ENCODE peak calls at places on chromosomes 5 and 9, in nine cellular contexts. One of them, this sample, is unnamed.

GRCh38 chr5:72658767-72659540 is 151.7 kb upstream of the ZNF366 start:
- DNase-seq in astrocyte of the spinal cord: no peak
- DNase-seq in dorsolateral prefrontal cortex: no peak
- DNase-seq in HepG2: no peak
- DNase-seq in endothelial cell of umbilical vein: no peak
- DNase-seq in fibroblast of lung: no peak
- DNase-seq in right atrium auricular region: no peak
- DNase-seq in upper lobe of right lung: no peak
- DNase-seq in cardiac muscle cell: no peak
- DNase-seq in this sample: peak

GRCh38 chr9:25917593-25918426 is 239.6 kb upstream of the TUSC1 start:
- DNase-seq in fibroblast of lung: no peak
- DNase-seq in cardiac muscle cell: no peak
- DNase-seq in right atrium auricular region: no peak
- DNase-seq in HepG2: no peak
- DNase-seq in endothelial cell of umbilical vein: no peak
- DNase-seq in dorsolateral prefrontal cortex: no peak
- DNase-seq in upper lobe of right lung: no peak
- DNase-seq in astrocyte of the spinal cord: no peak
- DNase-seq in this sample: no peak

GRCh38 chr5:72550595-72550994 is 43.4 kb upstream of the ZNF366 start:
- DNase-seq in right atrium auricular region: no peak
- DNase-seq in upper lobe of right lung: no peak
- DNase-seq in astrocyte of the spinal cord: no peak
- DNase-seq in dorsolateral prefrontal cortex: no peak
- DNase-seq in fibroblast of lung: no peak
- DNase-seq in endothelial cell of umbilical vein: no peak
- DNase-seq in HepG2: no peak
- DNase-seq in cardiac muscle cell: no peak
- DNase-seq in this sample: no peak

GRCh38 chr5:154403234-154403633 is 42.6 kb upstream of the SAP30L start:
- DNase-seq in endothelial cell of umbilical vein: no peak
- DNase-seq in astrocyte of the spinal cord: no peak
- DNase-seq in right atrium auricular region: no peak
- DNase-seq in fibroblast of lung: no peak
- DNase-seq in dorsolateral prefrontal cortex: no peak
- DNase-seq in HepG2: no peak
- DNase-seq in cardiac muscle cell: no peak
- DNase-seq in upper lobe of right lung: no peak
- DNase-seq in this sample: no peak

GRCh38 chr5:74374656-74375055 is 265.9 kb downstream of the ENC1 start:
- DNase-seq in astrocyte of the spinal cord: no peak
- DNase-seq in right atrium auricular region: no peak
- DNase-seq in cardiac muscle cell: no peak
- DNase-seq in HepG2: no peak
- DNase-seq in fibroblast of lung: no peak
- DNase-seq in endothelial cell of umbilical vein: no peak
- DNase-seq in dorsolateral prefrontal cortex: no peak
- DNase-seq in upper lobe of right lung: no peak
- DNase-seq in this sample: no peak

GRCh38 chr9:82168585-82168984 is 180.0 kb downstream of the SPATA31D1 start:
- DNase-seq in upper lobe of right lung: no peak
- DNase-seq in fibroblast of lung: peak
- DNase-seq in astrocyte of the spinal cord: peak
- DNase-seq in cardiac muscle cell: no peak
- DNase-seq in endothelial cell of umbilical vein: no peak
- DNase-seq in dorsolateral prefrontal cortex: no peak
- DNase-seq in right atrium auricular region: no peak
- DNase-seq in HepG2: no peak
- DNase-seq in this sample: peak

GRCh38 chr9:5629312-5630037 is 568 bp downstream of the RIC1 start:
- DNase-seq in dorsolateral prefrontal cortex: no peak
- DNase-seq in upper lobe of right lung: peak
- DNase-seq in fibroblast of lung: peak
- DNase-seq in HepG2: no peak
- DNase-seq in endothelial cell of umbilical vein: peak
- DNase-seq in astrocyte of the spinal cord: peak
- DNase-seq in right atrium auricular region: no peak
- DNase-seq in cardiac muscle cell: peak
- DNase-seq in this sample: peak

GRCh38 chr9:93308676-93309075 is 124.7 kb downstream of the WNK2 start:
- DNase-seq in cardiac muscle cell: no peak
- DNase-seq in endothelial cell of umbilical vein: no peak
- DNase-seq in dorsolateral prefrontal cortex: peak
- DNase-seq in fibroblast of lung: no peak
- DNase-seq in astrocyte of the spinal cord: no peak
- DNase-seq in HepG2: no peak
- DNase-seq in upper lobe of right lung: peak
- DNase-seq in right atrium auricular region: peak
- DNase-seq in this sample: no peak

GRCh38 chr5:126836778-126837177 is 59.8 kb downstream of the LMNB1 start:
- DNase-seq in upper lobe of right lung: no peak
- DNase-seq in endothelial cell of umbilical vein: no peak
- DNase-seq in cardiac muscle cell: no peak
- DNase-seq in fibroblast of lung: no peak
- DNase-seq in astrocyte of the spinal cord: no peak
- DNase-seq in dorsolateral prefrontal cortex: no peak
- DNase-seq in HepG2: no peak
- DNase-seq in right atrium auricular region: no peak
- DNase-seq in this sample: no peak

GRCh38 chr5:126837242-126837641 is 60.3 kb downstream of the LMNB1 start:
- DNase-seq in HepG2: no peak
- DNase-seq in endothelial cell of umbilical vein: no peak
- DNase-seq in dorsolateral prefrontal cortex: no peak
- DNase-seq in right atrium auricular region: no peak
- DNase-seq in astrocyte of the spinal cord: no peak
- DNase-seq in fibroblast of lung: no peak
- DNase-seq in upper lobe of right lung: no peak
- DNase-seq in cardiac muscle cell: no peak
- DNase-seq in this sample: no peak

DNA sequence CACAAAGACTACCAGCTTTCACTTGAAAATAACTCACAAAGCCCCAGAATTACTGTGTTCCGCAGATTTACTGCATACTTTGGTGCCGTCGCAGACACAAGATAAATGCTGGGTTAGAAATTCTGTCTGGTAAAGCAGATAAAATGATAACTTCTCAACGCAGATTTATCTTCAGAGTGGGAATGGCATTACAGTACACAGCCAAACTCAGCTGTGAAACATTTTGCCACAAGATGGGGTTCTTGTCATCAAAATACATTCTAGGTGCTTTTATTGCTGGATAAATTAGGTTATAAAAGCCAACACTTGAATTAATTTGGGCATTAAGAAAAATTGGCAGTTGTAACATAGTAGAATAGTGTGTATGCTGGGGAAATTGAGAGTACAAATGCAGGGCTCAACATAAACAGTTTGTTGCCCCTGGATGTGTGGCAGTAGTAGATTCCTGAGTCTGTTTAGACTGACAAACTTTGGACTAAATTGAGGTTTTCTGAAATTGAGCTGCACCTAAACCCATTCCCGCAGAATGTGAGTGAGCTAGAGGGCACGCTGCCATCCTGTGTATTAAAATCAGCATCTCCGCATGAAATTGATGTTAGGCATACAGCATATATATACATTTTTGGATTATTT is 61.1 kb downstream of the LMNB1 start:
- DNase-seq in right atrium auricular region: no peak
- DNase-seq in HepG2: no peak
- DNase-seq in endothelial cell of umbilical vein: peak
- DNase-seq in cardiac muscle cell: no peak
- DNase-seq in dorsolateral prefrontal cortex: no peak
- DNase-seq in astrocyte of the spinal cord: peak
- DNase-seq in upper lobe of right lung: no peak
- DNase-seq in fibroblast of lung: peak
- DNase-seq in this sample: peak
- TF ChIP-seq CTCF in right atrium auricular region: peak
- TF ChIP-seq CTCF in HepG2: peak
- TF ChIP-seq CTCF in endothelial cell of umbilical vein: peak
- TF ChIP-seq CTCF in cardiac muscle cell: peak
- TF ChIP-seq CTCF in dorsolateral prefrontal cortex: peak
- TF ChIP-seq CTCF in astrocyte of the spinal cord: peak
- TF ChIP-seq CTCF in upper lobe of right lung: peak
- TF ChIP-seq CTCF in fibroblast of lung: peak
- TF ChIP-seq CTCF in this sample: peak

DNA sequence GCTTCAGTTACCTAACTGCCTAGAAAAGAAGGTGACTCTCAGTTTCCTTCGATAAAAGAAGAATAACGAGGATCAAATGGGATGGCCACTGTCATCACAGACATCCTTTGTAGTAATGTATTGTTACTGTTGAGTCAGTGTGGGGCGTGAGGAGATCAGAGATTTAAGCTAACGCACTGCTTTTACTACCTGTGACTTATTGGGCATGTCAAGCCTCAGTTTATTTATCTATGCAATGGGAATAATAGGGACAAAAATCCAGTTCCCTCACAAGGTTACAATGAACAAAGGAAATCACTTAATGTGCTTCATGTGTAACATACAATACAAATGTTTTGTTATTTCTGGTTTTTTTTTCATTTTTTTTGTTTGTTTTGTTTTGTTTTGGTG is 255 bp upstream of the TRPM6 start:
- DNase-seq in HepG2: no peak
- DNase-seq in right atrium auricular region: no peak
- DNase-seq in astrocyte of the spinal cord: no peak
- DNase-seq in endothelial cell of umbilical vein: no peak
- DNase-seq in dorsolateral prefrontal cortex: no peak
- DNase-seq in cardiac muscle cell: no peak
- DNase-seq in fibroblast of lung: no peak
- DNase-seq in upper lobe of right lung: no peak
- DNase-seq in this sample: no peak
- H3K4me3 ChIP-seq in HepG2: peak
- H3K4me3 ChIP-seq in right atrium auricular region: no peak
- H3K4me3 ChIP-seq in astrocyte of the spinal cord: peak
- H3K4me3 ChIP-seq in endothelial cell of umbilical vein: no peak
- H3K4me3 ChIP-seq in dorsolateral prefrontal cortex: peak
- H3K4me3 ChIP-seq in cardiac muscle cell: peak
- H3K4me3 ChIP-seq in fibroblast of lung: peak
- H3K4me3 ChIP-seq in upper lobe of right lung: no peak
- H3K4me3 ChIP-seq in this sample: no peak

GRCh38 chr9:12775373-12775962 is 648 bp downstream of the LURAP1L start:
- DNase-seq in dorsolateral prefrontal cortex: peak
- DNase-seq in astrocyte of the spinal cord: peak
- DNase-seq in right atrium auricular region: no peak
- DNase-seq in upper lobe of right lung: peak
- DNase-seq in fibroblast of lung: no peak
- DNase-seq in endothelial cell of umbilical vein: no peak
- DNase-seq in HepG2: no peak
- DNase-seq in cardiac muscle cell: peak
- DNase-seq in this sample: no peak

GRCh38 chr9:12777149-12778010 is 2.6 kb downstream of the LURAP1L start:
- DNase-seq in right atrium auricular region: no peak
- DNase-seq in upper lobe of right lung: no peak
- DNase-seq in cardiac muscle cell: no peak
- DNase-seq in fibroblast of lung: no peak
- DNase-seq in HepG2: no peak
- DNase-seq in dorsolateral prefrontal cortex: no peak
- DNase-seq in astrocyte of the spinal cord: no peak
- DNase-seq in endothelial cell of umbilical vein: no peak
- DNase-seq in this sample: no peak

GRCh38 chr9:12776775-12777055 is 1.9 kb downstream of the LURAP1L start:
- DNase-seq in upper lobe of right lung: no peak
- DNase-seq in HepG2: no peak
- DNase-seq in dorsolateral prefrontal cortex: no peak
- DNase-seq in cardiac muscle cell: no peak
- DNase-seq in fibroblast of lung: peak
- DNase-seq in right atrium auricular region: no peak
- DNase-seq in astrocyte of the spinal cord: no peak
- DNase-seq in endothelial cell of umbilical vein: no peak
- DNase-seq in this sample: peak

GRCh38 chr9:12774861-12775367 is at the start of gene LURAP1L:
- DNase-seq in upper lobe of right lung: no peak
- DNase-seq in right atrium auricular region: peak
- DNase-seq in endothelial cell of umbilical vein: peak
- DNase-seq in fibroblast of lung: peak
- DNase-seq in astrocyte of the spinal cord: peak
- DNase-seq in cardiac muscle cell: peak
- DNase-seq in dorsolateral prefrontal cortex: no peak
- DNase-seq in HepG2: peak
- DNase-seq in this sample: peak

DNA sequence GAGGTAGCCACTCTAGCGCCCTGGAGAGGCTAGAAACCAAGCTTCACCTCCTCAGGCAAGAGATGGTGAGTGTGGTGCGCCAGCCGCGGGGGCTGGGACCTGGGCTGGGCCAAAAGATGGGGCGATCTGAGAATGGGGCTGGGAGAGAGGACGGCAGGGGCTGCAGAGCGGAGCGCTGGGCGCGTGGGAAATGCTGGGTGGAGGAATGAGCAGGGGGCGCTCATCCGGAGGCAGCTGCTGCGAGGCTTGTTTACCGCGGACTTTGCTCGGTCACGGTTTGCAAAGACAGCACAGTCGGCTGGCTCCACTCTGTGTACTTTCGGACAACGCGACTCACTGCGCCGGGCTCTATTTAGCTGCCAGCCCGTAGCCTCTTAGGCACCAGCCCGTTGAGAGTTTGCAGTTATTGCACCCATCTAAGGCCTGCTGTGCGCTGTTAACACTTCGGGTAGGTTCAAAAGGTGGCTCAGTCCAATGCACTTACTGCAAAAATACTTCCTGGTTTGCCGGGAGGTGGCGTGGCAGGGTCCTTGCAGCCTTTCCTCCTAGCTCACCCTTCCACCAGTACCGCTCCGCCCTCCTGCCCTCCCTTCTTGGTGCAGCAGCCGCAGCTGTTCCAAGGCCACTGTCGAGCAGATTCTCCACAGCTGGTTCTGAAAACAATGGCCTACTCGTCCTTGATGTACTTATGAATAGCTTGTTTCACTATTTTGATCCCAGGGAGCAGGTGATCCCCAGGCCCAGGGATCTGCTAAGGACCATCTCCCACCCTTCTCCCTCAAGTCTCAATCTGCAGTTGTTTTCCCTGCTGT is 1.3 kb downstream of the LURAP1L start:
- DNase-seq in astrocyte of the spinal cord: peak
- DNase-seq in dorsolateral prefrontal cortex: peak
- DNase-seq in cardiac muscle cell: peak
- DNase-seq in fibroblast of lung: peak
- DNase-seq in endothelial cell of umbilical vein: peak
- DNase-seq in upper lobe of right lung: peak
- DNase-seq in right atrium auricular region: peak
- DNase-seq in HepG2: peak
- DNase-seq in this sample: peak
- TF ChIP-seq CTCF in astrocyte of the spinal cord: peak
- TF ChIP-seq CTCF in dorsolateral prefrontal cortex: peak
- TF ChIP-seq CTCF in cardiac muscle cell: peak
- TF ChIP-seq CTCF in fibroblast of lung: peak
- TF ChIP-seq CTCF in endothelial cell of umbilical vein: peak
- TF ChIP-seq CTCF in upper lobe of right lung: peak
- TF ChIP-seq CTCF in right atrium auricular region: no peak
- TF ChIP-seq CTCF in HepG2: peak
- TF ChIP-seq CTCF in this sample: peak

GRCh38 chr9:121651014-121651294 is 480 bp upstream of the DAB2IP start:
- DNase-seq in dorsolateral prefrontal cortex: no peak
- DNase-seq in fibroblast of lung: no peak
- DNase-seq in astrocyte of the spinal cord: no peak
- DNase-seq in HepG2: no peak
- DNase-seq in right atrium auricular region: no peak
- DNase-seq in endothelial cell of umbilical vein: no peak
- DNase-seq in cardiac muscle cell: no peak
- DNase-seq in upper lobe of right lung: no peak
- DNase-seq in this sample: no peak

GRCh38 chr9:121651295-121652036 is at the start of gene DAB2IP:
- DNase-seq in HepG2: no peak
- DNase-seq in right atrium auricular region: no peak
- DNase-seq in fibroblast of lung: peak
- DNase-seq in cardiac muscle cell: peak
- DNase-seq in upper lobe of right lung: peak
- DNase-seq in dorsolateral prefrontal cortex: peak
- DNase-seq in endothelial cell of umbilical vein: peak
- DNase-seq in astrocyte of the spinal cord: peak
- DNase-seq in this sample: no peak

GRCh38 chr9:121652037-121652837 is 803 bp downstream of the DAB2IP start:
- DNase-seq in cardiac muscle cell: peak
- DNase-seq in fibroblast of lung: no peak
- DNase-seq in HepG2: no peak
- DNase-seq in upper lobe of right lung: no peak
- DNase-seq in right atrium auricular region: no peak
- DNase-seq in endothelial cell of umbilical vein: peak
- DNase-seq in dorsolateral prefrontal cortex: no peak
- DNase-seq in astrocyte of the spinal cord: no peak
- DNase-seq in this sample: no peak

GRCh38 chr9:121654497-121655140 is 3.2 kb downstream of the DAB2IP start:
- DNase-seq in upper lobe of right lung: no peak
- DNase-seq in HepG2: no peak
- DNase-seq in dorsolateral prefrontal cortex: no peak
- DNase-seq in astrocyte of the spinal cord: no peak
- DNase-seq in right atrium auricular region: no peak
- DNase-seq in fibroblast of lung: no peak
- DNase-seq in cardiac muscle cell: no peak
- DNase-seq in endothelial cell of umbilical vein: no peak
- DNase-seq in this sample: no peak

GRCh38 chr9:121652838-121653231 is 1.4 kb downstream of the DAB2IP start:
- DNase-seq in dorsolateral prefrontal cortex: no peak
- DNase-seq in endothelial cell of umbilical vein: no peak
- DNase-seq in HepG2: no peak
- DNase-seq in cardiac muscle cell: no peak
- DNase-seq in upper lobe of right lung: no peak
- DNase-seq in astrocyte of the spinal cord: no peak
- DNase-seq in right atrium auricular region: no peak
- DNase-seq in fibroblast of lung: no peak
- DNase-seq in this sample: no peak
- H3K4me3 ChIP-seq in dorsolateral prefrontal cortex: peak
- H3K4me3 ChIP-seq in endothelial cell of umbilical vein: no peak
- H3K4me3 ChIP-seq in HepG2: peak
- H3K4me3 ChIP-seq in cardiac muscle cell: peak
- H3K4me3 ChIP-seq in upper lobe of right lung: peak
- H3K4me3 ChIP-seq in astrocyte of the spinal cord: no peak
- H3K4me3 ChIP-seq in right atrium auricular region: peak
- H3K4me3 ChIP-seq in fibroblast of lung: peak
- H3K4me3 ChIP-seq in this sample: no peak